ENCODE peak calls at places on chromosome 9, in ten cellular contexts. X is fibroblast of the aortic adventitia, R is AG04450, L is kidney epithelial cell, D is PC-9, C is right lobe of liver, Q is endothelial cell, A is glutamatergic neuron, S is HCT116, Y is RWPE1. N is an unnamed sample.

GRCh38 chr9:4301971-4302427 is 2.1 kb upstream of the GLIS3 start:
- DNase-seq in X (peak; percentile 98), R (peak; percentile 81), L (peak; percentile 80), D (peak; percentile 55), C (no peak), Q (no peak), A (no peak), S (no peak), Y (peak; percentile 53), N (no peak)

GRCh38 chr9:122314193-122314592 is 49.5 kb downstream of the MRRF start:
- DNase-seq in X (no peak), R (no peak), L (no peak), D (no peak), C (no peak), Q (no peak), A (no peak), S (no peak), Y (no peak), N (no peak)

GRCh38 chr9:85377751-85378289 is 363.9 kb downstream of the AGTPBP1 start:
- DNase-seq in X (no peak), R (no peak), L (peak; percentile 19), D (no peak), C (no peak), Q (no peak), A (no peak), S (no peak), Y (no peak), N (no peak)

GRCh38 chr9:121285835-121286687 is 18.1 kb downstream of the GSN start:
- DNase-seq in X (peak; percentile 74), R (no peak), L (no peak), D (peak; percentile 54), C (no peak), Q (no peak), A (no peak), S (peak; percentile 64), Y (no peak), N (peak; percentile 51)

GRCh38 chr9:68802525-68803015 is 97.5 kb downstream of the PIP5K1B start:
- DNase-seq in X (no peak), R (no peak), L (no peak), D (no peak), C (no peak), Q (no peak), A (no peak), S (no peak), Y (no peak), N (no peak)

GRCh38 chr9:24616858-24617257 is 71.2 kb upstream of the IZUMO3 start:
- DNase-seq in X (peak; percentile 2), R (no peak), L (no peak), D (no peak), C (no peak), Q (no peak), A (peak; percentile 10), S (no peak), Y (no peak), N (no peak)

GRCh38 chr9:83336696-83337095 is 201.5 kb downstream of the FRMD3 start:
- DNase-seq in X (no peak), R (no peak), L (no peak), D (peak; percentile 6), C (no peak), Q (no peak), A (no peak), S (no peak), Y (no peak), N (peak; percentile 3)

GRCh38 chr9:16524823-16525222 is 345.6 kb downstream of the BNC2 start:
- DNase-seq in X (no peak), R (no peak), L (no peak), D (no peak), C (no peak), Q (no peak), A (no peak), S (no peak), Y (no peak), N (no peak)

GRCh38 chr9:134533850-134534585 is 107.6 kb upstream of the COL5A1 start:
- DNase-seq in X (no peak), R (no peak), L (no peak), D (no peak), C (no peak), Q (no peak), A (no peak), S (no peak), Y (no peak), N (no peak)

GRCh38 chr9:114684036-114684435 is 2.0 kb upstream of the TEX48 start:
- DNase-seq in X (no peak), R (no peak), L (no peak), D (no peak), C (no peak), Q (no peak), A (no peak), S (no peak), Y (no peak), N (no peak)

GRCh38 chr9:34383904-34384303 is 7.2 kb upstream of the MYORG start:
- DNase-seq in X (no peak), R (no peak), L (no peak), D (no peak), C (no peak), Q (no peak), A (no peak), S (no peak), Y (no peak), N (no peak)

GRCh38 chr9:77514886-77515711 is 133.0 kb downstream of the GNA14 start:
- DNase-seq in X (peak; percentile 54), R (no peak), L (no peak), D (no peak), C (no peak), Q (peak; percentile 19), A (no peak), S (no peak), Y (no peak), N (no peak)

GRCh38 chr9:77513457-77513856 is 134.7 kb downstream of the GNA14 start:
- DNase-seq in X (no peak), R (no peak), L (no peak), D (no peak), C (no peak), Q (no peak), A (no peak), S (no peak), Y (no peak), N (no peak)

GRCh38 chr9:77512876-77513275 is 135.2 kb downstream of the GNA14 start:
- DNase-seq in X (no peak), R (no peak), L (no peak), D (no peak), C (peak; percentile 59), Q (no peak), A (no peak), S (no peak), Y (no peak), N (no peak)

GRCh38 chr9:77507212-77507961 is 140.7 kb downstream of the GNA14 start:
- DNase-seq in X (peak; percentile 61), R (no peak), L (no peak), D (no peak), C (no peak), Q (no peak), A (no peak), S (no peak), Y (no peak), N (no peak)

DNA sequence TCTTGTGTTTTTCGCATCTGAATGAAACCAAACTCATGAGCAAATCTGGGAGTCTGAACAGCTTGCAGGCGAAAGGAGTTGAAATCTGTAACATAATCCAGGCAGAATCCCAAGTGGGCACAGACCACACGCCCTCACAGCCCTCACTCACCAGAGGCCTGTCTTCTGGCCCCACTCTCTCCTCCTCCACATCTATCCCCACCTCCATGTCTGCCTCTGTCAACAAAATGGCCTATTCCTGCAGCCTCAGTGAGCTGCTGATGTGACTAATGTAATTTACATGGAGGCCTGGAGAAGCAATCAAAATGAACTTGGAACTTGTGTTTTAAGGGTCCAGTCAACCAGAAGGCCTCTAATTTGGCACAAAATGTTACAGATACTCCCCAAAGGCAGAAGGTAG is 136.6 kb downstream of the GNA14 start:
- DNase-seq in X (no peak), R (no peak), L (no peak), D (no peak), C (no peak), Q (no peak), A (no peak), S (no peak), Y (no peak), N (no peak)
- TF ChIP-seq CTCF in X (no peak), R (no peak), L (no peak), D (no peak), C (no peak), Q (no peak), A (no peak), S (no peak), Y (no peak), N (no peak)

DNA sequence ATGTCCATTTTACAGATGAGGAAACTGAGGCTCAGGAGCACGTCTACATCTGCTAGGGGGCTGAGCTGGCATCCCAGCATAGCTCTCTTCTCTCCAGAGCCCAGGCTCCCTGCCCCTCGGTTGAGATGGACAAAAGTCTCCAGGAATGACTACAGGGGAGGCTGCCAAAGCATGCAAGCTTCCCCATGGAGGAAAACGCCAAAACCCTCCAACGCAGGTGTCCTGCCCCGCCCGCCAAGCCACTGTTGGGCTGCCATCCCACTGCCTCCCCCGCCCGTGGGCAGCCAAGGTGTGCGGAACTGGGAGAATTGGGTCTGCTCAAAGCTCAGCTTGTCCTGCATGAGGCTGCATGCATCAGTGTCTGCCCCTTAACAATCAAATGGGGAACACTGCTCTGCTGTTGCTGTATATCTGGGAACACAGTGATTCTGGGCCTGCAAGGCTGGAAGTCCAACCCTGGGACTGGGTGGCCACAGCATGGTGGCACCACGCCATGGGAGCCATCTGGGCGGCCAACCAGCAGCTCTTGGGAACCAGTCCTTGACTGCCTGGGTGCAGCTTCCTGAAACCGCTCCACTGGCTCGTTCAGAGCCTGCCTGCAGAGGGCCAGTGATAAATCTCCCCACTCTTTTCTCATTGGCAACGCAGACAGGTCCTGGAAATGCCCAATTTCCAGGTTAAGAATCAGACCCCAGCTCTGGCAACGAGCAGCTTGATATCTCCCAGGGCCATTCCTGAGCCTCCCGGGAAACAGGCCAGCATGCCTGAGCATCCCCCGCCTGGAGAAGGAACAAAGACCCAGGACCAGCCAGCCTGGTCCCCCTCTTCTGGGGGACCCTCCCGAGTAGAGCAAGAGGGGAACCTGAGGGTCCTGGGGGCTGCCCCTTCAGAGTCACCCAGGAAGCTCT is 3.5 kb downstream of the RALGDS start:
- DNase-seq in X (peak; percentile 49), R (no peak), L (no peak), D (no peak), C (peak; percentile 66), Q (no peak), A (no peak), S (no peak), Y (no peak), N (no peak)
- TF ChIP-seq CTCF in X (peak; percentile 4), R (no peak), L (no peak), D (no peak), C (no peak), Q (no peak), A (no peak), S (no peak), Y (no peak), N (no peak)

GRCh38 chr9:127977877-127978647 is 2.7 kb downstream of the EEIG1 start:
- DNase-seq in X (peak; percentile 96), R (peak; percentile 42), L (no peak), D (peak; percentile 68), C (no peak), Q (no peak), A (no peak), S (no peak), Y (no peak), N (peak; percentile 49)
- TF ChIP-seq CTCF in X (peak; percentile 29), R (peak; percentile 28), L (peak; percentile 11), D (no peak), C (no peak), Q (no peak), A (no peak), S (peak; percentile 21), Y (no peak), N (no peak)

GRCh38 chr9:104091708-104092107 is 2.4 kb upstream of the SMC2 start:
- DNase-seq in X (peak; percentile 18), R (peak; percentile 53), L (no peak), D (no peak), C (no peak), Q (no peak), A (no peak), S (no peak), Y (no peak), N (no peak)
- TF ChIP-seq CTCF in X (no peak), R (peak; percentile 69), L (no peak), D (no peak), C (peak; percentile 41), Q (no peak), A (no peak), S (no peak), Y (no peak), N (no peak)

N was measured in Calu3.